ENCODE peak calls at places on chromosomes 1 and 21, in ten cellular contexts. H, A, T, W, D, B, G, Y, P and M are unnamed samples.

GRCh38 chr1:96559707-96560588 is 161.6 kb upstream of the PTBP2 start:
- DNase-seq in H (no peak), A (no peak), T (no peak), W (no peak), D (peak; percentile 30), B (no peak), G (peak; percentile 99), Y (no peak), P (no peak), M (no peak)

GRCh38 chr1:107687846-107688753 is 276.9 kb downstream of the VAV3 start:
- DNase-seq in H (no peak), A (no peak), T (no peak), W (no peak), D (no peak), B (no peak), G (no peak), Y (no peak), P (no peak), M (no peak)

GRCh38 chr1:29912413-29912812 is 676.1 kb downstream of the PTPRU start:
- DNase-seq in H (no peak), A (no peak), T (no peak), W (no peak), D (no peak), B (no peak), G (no peak), Y (no peak), P (no peak), M (no peak)

GRCh38 chr21:16588433-16588860 is 858.7 kb downstream of the USP25 start:
- DNase-seq in H (no peak), A (no peak), T (no peak), W (no peak), D (peak; percentile 78), B (no peak), G (peak; percentile 77), Y (peak; percentile 92), P (peak; percentile 1), M (peak; percentile 88)

GRCh38 chr1:109815809-109816791 is 52.4 kb upstream of the EPS8L3 start:
- DNase-seq in H (no peak), A (no peak), T (no peak), W (no peak), D (no peak), B (no peak), G (no peak), Y (peak; percentile 19), P (peak; percentile 36), M (no peak)

GRCh38 chr21:34187935-34188334 is 114.6 kb downstream of the MRPS6 start:
- DNase-seq in H (no peak), A (no peak), T (no peak), W (no peak), D (no peak), B (no peak), G (peak; percentile 7), Y (no peak), P (no peak), M (no peak)

GRCh38 chr1:59831529-59831928 is 16.8 kb downstream of the HOOK1 start:
- DNase-seq in H (no peak), A (no peak), T (no peak), W (no peak), D (no peak), B (no peak), G (no peak), Y (no peak), P (no peak), M (no peak)

GRCh38 chr1:234731371-234732085 is 121.5 kb upstream of the IRF2BP2 start:
- DNase-seq in H (peak; percentile 44), A (no peak), T (peak; percentile 15), W (peak; percentile 26), D (no peak), B (no peak), G (peak; percentile 58), Y (no peak), P (no peak), M (no peak)

GRCh38 chr1:111476761-111477309 is 3.1 kb downstream of the C1orf162 start:
- DNase-seq in H (no peak), A (no peak), T (peak; percentile 31), W (peak; percentile 21), D (no peak), B (no peak), G (no peak), Y (no peak), P (no peak), M (no peak)

GRCh38 chr21:35911412-35912191 is 148.7 kb downstream of the SETD4 start:
- DNase-seq in H (no peak), A (no peak), T (no peak), W (no peak), D (no peak), B (no peak), G (no peak), Y (no peak), P (no peak), M (no peak)

GRCh38 chr1:152013664-152014237 is 20.1 kb upstream of the S100A10 start:
- DNase-seq in H (peak; percentile 12), A (no peak), T (peak; percentile 23), W (no peak), D (no peak), B (no peak), G (no peak), Y (no peak), P (no peak), M (no peak)